ENCODE peak calls at places on chromosomes 7 and 10, in four cellular contexts. Q is stimulated activated CD8-positive, alpha-beta memory T cell treated with anti-CD3 and anti-CD28 coated beads, Interleukin-7, amount 100 ng/mL, for 1 hour; E is choroid plexus epithelial cell; S is ELR. B is an unnamed sample.

GRCh38 chr7:131895541-131896173 is 339.2 kb upstream of the PODXL start:
- DNase-seq in Q (no peak), E (peak), S (peak), B (no peak)

GRCh38 chr10:87771871-87772500 is 46.0 kb downstream of the ATAD1 start:
- DNase-seq in E (peak), S (peak), Q (no peak), B (peak)

GRCh38 chr10:109974509-109975191 is 33.1 kb upstream of the ADD3 start:
- DNase-seq in Q (no peak), S (no peak), E (peak), B (no peak)

GRCh38 chr7:155896531-155897263 is 84.4 kb upstream of the SHH start:
- DNase-seq in E (no peak), Q (no peak), S (no peak), B (no peak)

GRCh38 chr10:35387768-35388167 is 51.5 kb downstream of the CCNY start:
- DNase-seq in E (peak), Q (no peak), S (peak), B (no peak)

GRCh38 chr7:1666779-1667565 is 3.1 kb upstream of the ELFN1 start:
- DNase-seq in Q (no peak), E (no peak), S (peak), B (no peak)

GRCh38 chr7:2643386-2644229 is 11.8 kb downstream of the TTYH3 start:
- DNase-seq in E (no peak), S (no peak), Q (no peak), B (no peak)

GRCh38 chr10:71434760-71435394 is 38.2 kb downstream of the CDH23 start:
- DNase-seq in S (no peak), E (no peak), Q (no peak), B (no peak)